ENCODE peak calls at places on chromosomes 13 and 19, in ten cellular contexts. Q is M059J; J is AG09319; F is CD8-positive, alpha-beta T cell; X is adrenal gland; S is iris pigment epithelial cell; B is dermis blood vessel endothelial cell; D is tibial nerve; Z is HFFc6; C is GM06990. P is an unnamed sample.

GRCh38 chr13:112065521-112065866 is 1.5 kb upstream of the SOX1 start:
- DNase-seq in D (no peak), X (no peak), Q (no peak), S (no peak), J (no peak), C (no peak), F (no peak), B (no peak), Z (no peak), P (no peak)

GRCh38 chr19:54455786-54456422 is 6.9 kb downstream of the LENG8 start:
- DNase-seq in Q (no peak), C (no peak), X (no peak), B (no peak), Z (no peak), F (no peak), J (no peak), S (no peak), D (no peak), P (no peak)

GRCh38 chr19:1213391-1214286 is 8.1 kb downstream of the STK11 start:
- DNase-seq in Z (peak; percentile 86), Q (peak; percentile 88), J (no peak), S (peak; percentile 90), D (peak; percentile 37), X (peak; percentile 80), F (no peak), C (peak; percentile 56), B (peak; percentile 96), P (peak; percentile 87)

GRCh38 chr13:105087941-105088340 is 1447.5 kb downstream of the EFNB2 start:
- DNase-seq in S (no peak), D (no peak), J (no peak), Z (no peak), C (no peak), F (no peak), X (no peak), B (no peak), Q (peak; percentile 25), P (no peak)

GRCh38 chr19:36646746-36647145 is 19.9 kb downstream of the ZNF461 start:
- DNase-seq in B (no peak), Q (no peak), D (no peak), Z (no peak), F (no peak), S (no peak), J (no peak), C (no peak), X (no peak), P (no peak)

GRCh38 chr13:28531195-28531955 is 36.4 kb upstream of the FLT1 start:
- DNase-seq in C (no peak), B (peak; percentile 92), F (no peak), D (no peak), X (peak; percentile 49), Q (peak; percentile 59), J (no peak), Z (peak; percentile 26), S (no peak), P (peak; percentile 70)

GRCh38 chr19:22502766-22503165 is 80.6 kb upstream of the ZNF98 start:
- DNase-seq in S (no peak), Z (no peak), C (no peak), J (no peak), Q (no peak), X (no peak), D (no peak), F (no peak), B (no peak), P (no peak)

GRCh38 chr13:26919311-26919710 is 158.7 kb upstream of the GPR12 start:
- DNase-seq in X (peak; percentile 83), D (no peak), C (no peak), Z (no peak), F (no peak), J (no peak), Q (peak; percentile 91), B (no peak), S (no peak), P (peak; percentile 16)

GRCh38 chr13:100100115-100100879 is 11.4 kb downstream of the PCCA start:
- DNase-seq in Q (peak; percentile 91), X (peak; percentile 84), D (peak; percentile 21), F (no peak), S (peak; percentile 90), B (peak; percentile 96), J (peak; percentile 85), Z (peak; percentile 45), C (no peak), P (peak; percentile 64)

GRCh38 chr13:95603887-95604533 is 40.5 kb downstream of the DZIP1 start:
- DNase-seq in Q (peak; percentile 72), X (peak; percentile 45), D (no peak), Z (no peak), B (peak; percentile 77), S (peak; percentile 82), J (no peak), C (no peak), F (no peak), P (no peak)

GRCh38 chr19:41479757-41480191 is 36.8 kb downstream of the ERICH4 start:
- DNase-seq in C (no peak), X (peak; percentile 96), Q (peak; percentile 13), F (no peak), D (no peak), B (peak; percentile 98), J (no peak), S (no peak), Z (no peak), P (no peak)

GRCh38 chr13:24605923-24606372 is 74.3 kb upstream of the ATP12A start:
- DNase-seq in Z (no peak), Q (no peak), S (no peak), F (peak; percentile 71), D (no peak), J (no peak), B (no peak), C (peak; percentile 29), X (no peak), P (peak; percentile 17)

P was measured in EL.